ENCODE peak calls at places on chromosome 21, in seven cellular contexts. S is astrocyte; A is CD8-positive, alpha-beta memory T cell; T is substantia nigra; L is SK-N-SH; V is body of pancreas; C is hepatocyte. K is an unnamed sample.

GRCh38 chr21:36551731-36552457 is 72.0 kb upstream of the CLDN14 start:
- DNase-seq in S (peak; percentile 90), A (no peak), T (no peak), L (no peak), V (no peak), C (peak; percentile 55), K (no peak)

GRCh38 chr21:37338671-37339526 is 27.7 kb upstream of the DYRK1A start:
- DNase-seq in S (peak; percentile 89), A (no peak), T (no peak), L (peak; percentile 54), V (peak; percentile 21), C (peak; percentile 86), K (peak; percentile 95)

GRCh38 chr21:29300547-29301138 is 1.9 kb downstream of the BACH1 start:
- DNase-seq in S (peak; percentile 57), A (no peak), T (no peak), L (no peak), V (no peak), C (no peak), K (no peak)

GRCh38 chr21:42570841-42571387 is 57.3 kb downstream of the SLC37A1 start:
- DNase-seq in S (no peak), A (no peak), T (peak; percentile 36), L (peak; percentile 75), V (peak; percentile 12), C (no peak), K (no peak)

GRCh38 chr21:19913995-19914394 is 1084.2 kb upstream of the NCAM2 start:
- DNase-seq in S (no peak), A (no peak), T (no peak), L (no peak), V (no peak), C (no peak), K (no peak)

GRCh38 chr21:33402011-33402979 is 918 bp upstream of the IFNGR2 start:
- DNase-seq in S (peak; percentile 35), A (no peak), T (peak; percentile 35), L (peak; percentile 78), V (peak; percentile 32), C (peak; percentile 78), K (peak; percentile 45)

GRCh38 chr21:42651515-42652401 is 1.7 kb upstream of the PDE9A start:
- DNase-seq in S (no peak), A (no peak), T (no peak), L (no peak), V (no peak), C (no peak), K (no peak)

GRCh38 chr21:36535618-36536241 is 55.8 kb upstream of the CLDN14 start:
- DNase-seq in S (no peak), A (no peak), T (no peak), L (no peak), V (no peak), C (no peak), K (no peak)

GRCh38 chr21:31630062-31630711 is 29.3 kb upstream of the SOD1 start:
- DNase-seq in S (peak; percentile 88), A (no peak), T (no peak), L (no peak), V (peak; percentile 81), C (peak; percentile 33), K (peak; percentile 80)

GRCh38 chr21:36486246-36486645 is 6.3 kb upstream of the CLDN14 start:
- DNase-seq in S (no peak), A (no peak), T (no peak), L (no peak), V (no peak), C (no peak), K (no peak)

GRCh38 chr21:44593598-44594405 is 1.5 kb upstream of the KRTAP10-6 start:
- DNase-seq in S (no peak), A (no peak), T (no peak), L (no peak), V (no peak), C (no peak), K (no peak)

GRCh38 chr21:30882907-30883597 is 1.7 kb upstream of the KRTAP11-1 start:
- DNase-seq in S (no peak), A (no peak), T (no peak), L (no peak), V (no peak), C (no peak), K (peak; percentile 58)

GRCh38 chr21:36428789-36429671 is 43.8 kb downstream of the CHAF1B start:
- DNase-seq in S (peak; percentile 53), A (no peak), T (no peak), L (no peak), V (no peak), C (no peak), K (no peak)

GRCh38 chr21:33135925-33136324 is 66.0 kb downstream of the OLIG1 start:
- DNase-seq in S (no peak), A (no peak), T (no peak), L (no peak), V (no peak), C (no peak), K (no peak)

GRCh38 chr21:38810826-38811164 is 5.1 kb downstream of the ETS2 start:
- DNase-seq in S (no peak), A (no peak), T (no peak), L (no peak), V (no peak), C (no peak), K (no peak)

GRCh38 chr21:37914211-37914900 is 1.9 kb downstream of the KCNJ6 start:
- DNase-seq in S (peak; percentile 10), A (no peak), T (no peak), L (peak; percentile 11), V (no peak), C (peak; percentile 74), K (peak; percentile 46)

DNA sequence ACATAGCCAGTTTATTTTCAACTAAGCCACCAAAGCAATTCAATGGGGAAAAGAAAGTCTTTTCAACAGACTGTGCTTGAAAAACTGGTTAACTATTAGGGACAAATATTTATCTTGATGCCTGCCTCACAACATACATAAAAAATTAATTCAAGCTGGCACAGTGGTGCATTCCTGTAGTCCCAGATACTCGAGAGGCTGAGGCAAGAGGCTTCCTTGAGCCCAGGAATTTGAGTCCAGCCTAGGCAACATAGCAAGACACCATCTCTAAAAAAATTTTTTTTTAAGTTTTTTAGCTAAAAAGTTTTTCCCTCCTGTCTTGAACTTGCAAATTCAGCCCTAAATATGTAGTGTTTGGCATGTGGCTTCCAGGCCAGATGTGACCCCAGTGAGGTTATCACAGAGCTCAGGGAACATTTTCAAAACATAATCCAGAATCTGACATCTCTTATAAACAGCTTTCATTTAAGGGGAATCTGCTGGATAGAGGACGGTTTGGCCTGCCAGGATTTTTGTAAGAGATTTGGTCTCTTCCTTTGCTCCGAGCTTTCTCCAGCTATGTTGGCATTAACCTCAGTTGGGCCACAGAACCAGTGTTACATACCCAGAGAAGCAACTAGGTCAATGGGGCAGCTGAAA is 46.4 kb downstream of the COL6A1 start:
- DNase-seq in S (peak; percentile 43), A (no peak), T (no peak), L (no peak), V (no peak), C (peak; percentile 5), K (no peak)
- H3K27ac ChIP-seq in S (peak overlapping the region; percentile 1), A (no peak overlapping the region), T (no peak overlapping the region), L (no peak overlapping the region), V (no peak overlapping the region), C (peak overlapping the region; percentile 78), K (no peak overlapping the region)

DNA sequence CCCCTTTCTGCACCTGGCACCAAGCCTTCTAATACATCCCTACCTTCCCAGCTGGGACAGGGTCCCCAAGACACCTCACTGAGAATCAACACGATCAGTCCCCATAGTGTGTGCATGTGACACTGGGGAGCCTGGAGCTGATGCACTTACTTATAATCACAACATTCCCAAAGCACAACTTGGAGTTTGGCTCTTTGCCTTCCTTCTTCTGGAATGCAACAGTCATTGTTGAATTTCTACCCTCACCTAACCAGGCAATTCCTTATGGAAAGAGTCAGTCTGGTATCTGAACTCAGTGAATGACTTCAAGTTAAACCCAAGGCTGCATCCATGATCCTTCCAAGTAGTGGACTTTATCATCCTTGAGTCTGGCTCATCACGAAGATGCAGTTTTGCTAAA is 86.1 kb downstream of the DSCAM start:
- DNase-seq in S (peak; percentile 10), A (no peak), T (no peak), L (no peak), V (no peak), C (no peak), K (no peak)
- H3K27ac ChIP-seq in S (no peak overlapping the region), A (no peak overlapping the region), T (no peak overlapping the region), L (no peak overlapping the region), V (no peak overlapping the region), C (no peak overlapping the region), K (no peak overlapping the region)

DNA sequence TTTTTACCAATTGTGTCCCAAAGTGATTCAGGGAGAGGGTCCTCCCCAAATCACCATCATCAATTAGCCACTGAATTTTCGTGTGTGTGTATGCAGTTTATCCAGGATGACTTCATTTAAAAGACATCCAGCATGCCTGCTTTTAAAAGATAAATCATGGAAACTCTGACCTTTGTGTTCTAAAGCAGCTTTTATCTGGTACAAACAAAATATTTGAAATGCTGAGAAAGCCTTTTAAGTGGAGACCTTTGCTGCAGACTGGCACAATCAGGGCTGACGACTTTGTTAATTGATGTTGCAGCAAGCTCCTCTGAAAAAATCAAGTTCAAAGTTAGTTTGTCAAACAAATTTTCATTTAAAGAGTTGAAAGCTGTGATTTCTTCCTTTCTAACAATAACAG is 104.7 kb downstream of the PCP4 start:
- DNase-seq in S (no peak), A (no peak), T (no peak), L (no peak), V (no peak), C (peak; percentile 23), K (no peak)
- H3K27ac ChIP-seq in S (no peak overlapping the region), A (no peak overlapping the region), T (no peak overlapping the region), L (no peak overlapping the region), V (no peak overlapping the region), C (peak overlapping the region; percentile 70), K (no peak overlapping the region)

GRCh38 chr21:34690793-34691175 is 22.0 kb downstream of the CLIC6 start:
- DNase-seq in S (no peak), A (no peak), T (no peak), L (no peak), V (no peak), C (no peak), K (no peak)

GRCh38 chr21:34690041-34690792 is 21.4 kb downstream of the CLIC6 start:
- DNase-seq in S (no peak), A (no peak), T (no peak), L (no peak), V (no peak), C (peak; percentile 38), K (no peak)

GRCh38 chr21:34692458-34693020 is 23.7 kb downstream of the CLIC6 start:
- DNase-seq in S (no peak), A (no peak), T (no peak), L (no peak), V (no peak), C (no peak), K (no peak)

GRCh38 chr21:34693192-34693810 is 24.5 kb downstream of the CLIC6 start:
- DNase-seq in S (peak; percentile 63), A (peak; percentile 20), T (no peak), L (peak; percentile 63), V (peak; percentile 49), C (peak; percentile 74), K (peak; percentile 55)

DNA sequence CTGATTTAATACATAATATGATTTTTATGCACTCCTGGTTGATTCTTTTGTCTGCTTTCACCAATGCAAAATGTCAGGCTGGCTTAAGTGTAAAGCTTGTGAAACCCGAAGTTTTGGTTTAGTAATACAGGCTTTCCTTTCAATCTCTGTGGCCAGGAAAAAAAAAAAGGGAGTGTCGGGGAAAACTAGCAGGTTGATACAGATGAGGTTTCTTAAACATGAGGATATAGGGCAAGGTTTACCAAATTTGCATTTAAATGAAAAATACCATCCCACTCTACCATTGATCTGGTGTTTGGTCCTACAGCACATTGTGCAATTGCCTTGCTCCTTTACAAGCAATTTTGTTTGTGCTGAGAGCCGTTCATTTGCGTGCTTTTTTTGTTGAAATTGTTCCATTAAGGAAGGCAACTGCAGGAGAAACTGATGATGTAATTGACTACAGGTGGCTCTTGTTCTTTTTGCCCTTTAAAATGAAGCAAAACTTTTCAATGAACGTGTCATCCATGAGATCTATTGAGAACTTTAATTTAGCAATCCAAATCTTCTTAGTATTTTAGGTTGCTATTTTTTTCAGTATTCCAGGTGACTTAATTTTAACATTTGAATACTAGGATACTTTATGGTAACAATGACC is 22.7 kb downstream of the CLIC6 start:
- DNase-seq in S (no peak), A (no peak), T (no peak), L (no peak), V (no peak), C (no peak), K (no peak)
- H3K27ac ChIP-seq in S (no peak overlapping the region), A (no peak overlapping the region), T (no peak overlapping the region), L (no peak overlapping the region), V (no peak overlapping the region), C (peak overlapping the region; percentile 62), K (no peak overlapping the region)

K was measured in RWPE1.